ENCODE peak calls at places on chromosomes 12 and 14, in seven cellular contexts. One of them, this sample, is unnamed.

GRCh38 chr12:52020539-52021336 is 14.0 kb downstream of the TAMALIN start:
- DNase-seq in skeletal muscle cell: no peak
- DNase-seq in cardiac fibroblast: peak; percentile 70
- DNase-seq in pancreas: peak; percentile 72
- DNase-seq in A549: peak; percentile 75
- DNase-seq in dorsolateral prefrontal cortex: peak; percentile 65
- DNase-seq in epithelial cell of proximal tubule: no peak
- DNase-seq in this sample: peak; percentile 71

GRCh38 chr12:460301-461230 is 827 bp downstream of the B4GALNT3 start:
- DNase-seq in epithelial cell of proximal tubule: no peak
- DNase-seq in A549: no peak
- DNase-seq in dorsolateral prefrontal cortex: no peak
- DNase-seq in skeletal muscle cell: no peak
- DNase-seq in cardiac fibroblast: no peak
- DNase-seq in pancreas: peak; percentile 86
- DNase-seq in this sample: peak; percentile 30

GRCh38 chr12:71748081-71748850 is 6.4 kb upstream of the RAB21 start:
- DNase-seq in skeletal muscle cell: no peak
- DNase-seq in cardiac fibroblast: no peak
- DNase-seq in dorsolateral prefrontal cortex: no peak
- DNase-seq in epithelial cell of proximal tubule: no peak
- DNase-seq in pancreas: no peak
- DNase-seq in A549: no peak
- DNase-seq in this sample: no peak

GRCh38 chr14:75783184-75783583 is 122.1 kb downstream of the TTLL5 start:
- DNase-seq in dorsolateral prefrontal cortex: no peak
- DNase-seq in epithelial cell of proximal tubule: no peak
- DNase-seq in skeletal muscle cell: no peak
- DNase-seq in A549: no peak
- DNase-seq in pancreas: no peak
- DNase-seq in cardiac fibroblast: peak; percentile 4
- DNase-seq in this sample: no peak

GRCh38 chr12:109544955-109545531 is 28.3 kb downstream of the MMAB start:
- DNase-seq in A549: no peak
- DNase-seq in epithelial cell of proximal tubule: peak; percentile 29
- DNase-seq in dorsolateral prefrontal cortex: no peak
- DNase-seq in skeletal muscle cell: no peak
- DNase-seq in pancreas: no peak
- DNase-seq in cardiac fibroblast: peak; percentile 40
- DNase-seq in this sample: peak; percentile 68

GRCh38 chr14:93102141-93102540 is 13.6 kb downstream of the ITPK1 start:
- DNase-seq in dorsolateral prefrontal cortex: no peak
- DNase-seq in epithelial cell of proximal tubule: no peak
- DNase-seq in pancreas: peak; percentile 34
- DNase-seq in A549: no peak
- DNase-seq in cardiac fibroblast: no peak
- DNase-seq in skeletal muscle cell: no peak
- DNase-seq in this sample: no peak

GRCh38 chr12:90287585-90287984 is 578.9 kb upstream of the ATP2B1 start:
- DNase-seq in dorsolateral prefrontal cortex: no peak
- DNase-seq in epithelial cell of proximal tubule: no peak
- DNase-seq in cardiac fibroblast: no peak
- DNase-seq in skeletal muscle cell: no peak
- DNase-seq in pancreas: no peak
- DNase-seq in A549: no peak
- DNase-seq in this sample: no peak

GRCh38 chr14:68295316-68295816 is 475.8 kb downstream of the RAD51B start:
- DNase-seq in cardiac fibroblast: peak; percentile 54
- DNase-seq in pancreas: peak; percentile 64
- DNase-seq in epithelial cell of proximal tubule: no peak
- DNase-seq in skeletal muscle cell: no peak
- DNase-seq in A549: no peak
- DNase-seq in dorsolateral prefrontal cortex: no peak
- DNase-seq in this sample: no peak

GRCh38 chr14:102711946-102712345 is 65.3 kb upstream of the TRAF3 start:
- DNase-seq in cardiac fibroblast: no peak
- DNase-seq in dorsolateral prefrontal cortex: no peak
- DNase-seq in skeletal muscle cell: no peak
- DNase-seq in A549: no peak
- DNase-seq in pancreas: no peak
- DNase-seq in epithelial cell of proximal tubule: no peak
- DNase-seq in this sample: no peak

GRCh38 chr12:132572106-132572505 is 38.3 kb downstream of the LRCOL1 start:
- DNase-seq in skeletal muscle cell: no peak
- DNase-seq in A549: no peak
- DNase-seq in pancreas: peak; percentile 74
- DNase-seq in cardiac fibroblast: no peak
- DNase-seq in dorsolateral prefrontal cortex: no peak
- DNase-seq in epithelial cell of proximal tubule: no peak
- DNase-seq in this sample: no peak

GRCh38 chr12:71759941-71760340 is 5.3 kb downstream of the RAB21 start:
- DNase-seq in skeletal muscle cell: no peak
- DNase-seq in epithelial cell of proximal tubule: no peak
- DNase-seq in A549: no peak
- DNase-seq in dorsolateral prefrontal cortex: no peak
- DNase-seq in cardiac fibroblast: no peak
- DNase-seq in pancreas: no peak
- DNase-seq in this sample: no peak

GRCh38 chr12:118034429-118035193 is 18.1 kb downstream of the RFC5 start:
- DNase-seq in epithelial cell of proximal tubule: no peak
- DNase-seq in dorsolateral prefrontal cortex: peak; percentile 60
- DNase-seq in A549: no peak
- DNase-seq in pancreas: no peak
- DNase-seq in cardiac fibroblast: peak; percentile 58
- DNase-seq in skeletal muscle cell: no peak
- DNase-seq in this sample: no peak

GRCh38 chr12:118033902-118034301 is 17.4 kb downstream of the RFC5 start:
- DNase-seq in A549: no peak
- DNase-seq in skeletal muscle cell: no peak
- DNase-seq in pancreas: no peak
- DNase-seq in dorsolateral prefrontal cortex: no peak
- DNase-seq in epithelial cell of proximal tubule: no peak
- DNase-seq in cardiac fibroblast: no peak
- DNase-seq in this sample: no peak

GRCh38 chr12:118036672-118037411 is 20.3 kb downstream of the RFC5 start:
- DNase-seq in cardiac fibroblast: no peak
- DNase-seq in dorsolateral prefrontal cortex: no peak
- DNase-seq in skeletal muscle cell: no peak
- DNase-seq in epithelial cell of proximal tubule: no peak
- DNase-seq in pancreas: no peak
- DNase-seq in A549: no peak
- DNase-seq in this sample: no peak

GRCh38 chr12:118033331-118033730 is 16.8 kb downstream of the RFC5 start:
- DNase-seq in cardiac fibroblast: no peak
- DNase-seq in epithelial cell of proximal tubule: no peak
- DNase-seq in A549: no peak
- DNase-seq in pancreas: no peak
- DNase-seq in skeletal muscle cell: no peak
- DNase-seq in dorsolateral prefrontal cortex: no peak
- DNase-seq in this sample: no peak

DNA sequence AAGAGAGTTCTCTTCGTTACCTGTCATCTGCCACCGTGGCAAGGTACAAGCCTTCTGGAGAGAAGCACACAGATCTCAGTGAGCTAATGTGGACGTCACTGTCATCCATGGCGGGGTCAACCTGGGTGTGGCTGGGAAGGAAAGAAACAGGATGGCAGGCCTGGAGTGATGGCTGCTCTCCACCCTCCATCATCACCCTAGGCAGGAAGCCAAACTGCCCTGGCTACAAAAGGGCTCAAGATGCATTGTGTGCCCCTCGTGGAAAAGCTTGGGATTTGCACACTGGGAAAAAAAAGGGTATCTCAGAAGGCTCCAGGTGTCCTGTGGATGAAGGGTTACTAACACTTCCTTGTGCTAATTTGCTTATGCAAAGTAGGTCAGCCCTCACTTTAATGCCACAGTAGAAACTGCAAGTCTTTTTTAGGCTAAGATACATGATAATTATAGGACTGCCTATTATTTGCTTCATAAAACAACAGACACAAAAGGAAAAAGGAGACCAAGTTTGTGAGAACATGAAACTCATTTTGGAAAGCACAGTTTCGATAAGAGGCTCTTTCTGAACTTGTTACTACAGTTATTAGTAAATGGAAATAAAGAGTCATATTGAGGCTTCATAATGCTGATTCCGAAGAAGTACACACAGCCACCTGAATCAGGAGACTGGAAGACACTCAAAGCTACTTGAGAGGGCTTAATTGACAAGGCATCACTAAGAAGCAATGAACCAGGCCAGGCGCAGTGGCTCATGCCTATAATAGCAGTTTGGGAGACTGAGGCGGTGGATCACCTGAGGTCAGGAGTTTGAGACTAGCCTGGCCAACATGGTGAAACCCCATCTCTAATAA is 18.9 kb downstream of the RFC5 start:
- DNase-seq in A549: no peak
- DNase-seq in pancreas: no peak
- DNase-seq in dorsolateral prefrontal cortex: no peak
- DNase-seq in skeletal muscle cell: no peak
- DNase-seq in cardiac fibroblast: peak; percentile 18
- DNase-seq in epithelial cell of proximal tubule: no peak
- DNase-seq in this sample: peak; percentile 59
- H3K4me3 ChIP-seq in A549: no peak overlapping the region
- H3K4me3 ChIP-seq in pancreas: no peak overlapping the region
- H3K4me3 ChIP-seq in dorsolateral prefrontal cortex: no peak overlapping the region
- H3K4me3 ChIP-seq in skeletal muscle cell: no peak overlapping the region
- H3K4me3 ChIP-seq in cardiac fibroblast: no peak overlapping the region
- H3K4me3 ChIP-seq in epithelial cell of proximal tubule: no peak overlapping the region
- H3K4me3 ChIP-seq in this sample: no peak overlapping the region

DNA sequence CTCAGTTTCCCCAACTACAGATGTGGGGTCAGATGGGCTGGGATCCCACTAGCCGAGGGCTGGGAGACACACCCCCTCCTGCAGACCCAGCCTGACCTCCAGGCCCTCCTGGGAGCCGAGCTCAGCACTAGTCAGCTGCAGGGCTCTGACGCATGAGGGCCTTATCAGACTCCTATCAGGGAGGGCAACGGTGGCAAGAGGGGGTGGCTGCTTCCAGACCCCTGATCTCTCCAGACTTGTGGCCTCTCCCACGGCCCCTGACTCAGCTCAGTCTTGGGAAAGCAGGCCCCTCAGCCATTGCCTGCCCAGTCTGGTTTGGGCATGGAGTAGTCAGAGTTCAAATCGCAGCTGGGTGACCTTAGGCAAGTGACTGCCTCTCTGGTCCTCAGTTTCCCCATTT is 2.5 kb downstream of the RASAL1 start:
- DNase-seq in cardiac fibroblast: no peak
- DNase-seq in A549: no peak
- DNase-seq in epithelial cell of proximal tubule: no peak
- DNase-seq in dorsolateral prefrontal cortex: no peak
- DNase-seq in pancreas: peak; percentile 32
- DNase-seq in skeletal muscle cell: no peak
- DNase-seq in this sample: no peak
- H3K4me3 ChIP-seq in cardiac fibroblast: no peak overlapping the region
- H3K4me3 ChIP-seq in A549: no peak overlapping the region
- H3K4me3 ChIP-seq in epithelial cell of proximal tubule: peak overlapping the region; percentile 87
- H3K4me3 ChIP-seq in dorsolateral prefrontal cortex: no peak overlapping the region
- H3K4me3 ChIP-seq in pancreas: no peak overlapping the region
- H3K4me3 ChIP-seq in skeletal muscle cell: no peak overlapping the region
- H3K4me3 ChIP-seq in this sample: no peak overlapping the region

GRCh38 chr12:26830783-26831601 is 2.0 kb downstream of the ITPR2 start:
- DNase-seq in epithelial cell of proximal tubule: no peak
- DNase-seq in A549: no peak
- DNase-seq in dorsolateral prefrontal cortex: no peak
- DNase-seq in skeletal muscle cell: no peak
- DNase-seq in pancreas: no peak
- DNase-seq in cardiac fibroblast: no peak
- DNase-seq in this sample: no peak
- H3K4me3 ChIP-seq in epithelial cell of proximal tubule: peak overlapping the region; percentile 45
- H3K4me3 ChIP-seq in A549: no peak overlapping the region
- H3K4me3 ChIP-seq in dorsolateral prefrontal cortex: peak overlapping the region; percentile 35
- H3K4me3 ChIP-seq in skeletal muscle cell: no peak overlapping the region
- H3K4me3 ChIP-seq in pancreas: peak overlapping the region; percentile 91
- H3K4me3 ChIP-seq in cardiac fibroblast: peak overlapping the region; percentile 5
- H3K4me3 ChIP-seq in this sample: peak overlapping the region; percentile 5

DNA sequence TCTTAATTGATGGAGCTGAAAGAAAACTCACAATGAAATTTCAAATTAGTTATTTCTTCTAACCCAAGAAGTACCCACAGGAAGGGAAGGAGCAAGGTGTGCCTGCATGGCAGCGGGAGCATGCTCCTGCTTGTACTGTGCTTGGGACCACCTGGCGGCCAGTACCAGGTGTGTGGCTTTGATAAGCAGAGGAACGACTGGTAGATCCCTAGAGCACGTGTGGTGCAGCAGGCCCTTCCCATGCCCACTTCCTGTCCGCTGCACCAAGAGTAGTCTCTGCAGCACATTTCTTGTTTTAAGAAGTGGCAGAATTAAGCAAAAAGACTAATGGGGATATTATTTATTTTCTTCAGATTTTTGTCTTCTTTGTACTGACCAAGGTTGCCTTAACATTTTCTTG is 122.3 kb upstream of the ATF1 start:
- DNase-seq in pancreas: peak; percentile 55
- DNase-seq in cardiac fibroblast: no peak
- DNase-seq in dorsolateral prefrontal cortex: no peak
- DNase-seq in epithelial cell of proximal tubule: no peak
- DNase-seq in A549: no peak
- DNase-seq in skeletal muscle cell: no peak
- DNase-seq in this sample: no peak
- H3K4me3 ChIP-seq in pancreas: no peak overlapping the region
- H3K4me3 ChIP-seq in cardiac fibroblast: no peak overlapping the region
- H3K4me3 ChIP-seq in dorsolateral prefrontal cortex: no peak overlapping the region
- H3K4me3 ChIP-seq in epithelial cell of proximal tubule: no peak overlapping the region
- H3K4me3 ChIP-seq in A549: no peak overlapping the region
- H3K4me3 ChIP-seq in skeletal muscle cell: no peak overlapping the region
- H3K4me3 ChIP-seq in this sample: no peak overlapping the region